ENCODE peak calls at places on chromosomes 5 and 9, in five cellular contexts. V is HepG2, B is transverse colon, X is SW480, J is cardiac muscle cell. O is an unnamed sample.

GRCh38 chr9:72734631-72735030 is 213.2 kb downstream of the TMC1 start:
- DNase-seq in B (no peak), J (peak; percentile 3), X (no peak), V (no peak), O (no peak)

GRCh38 chr9:93577940-93578682 is 1.7 kb downstream of the PHF2 start:
- DNase-seq in J (no peak), B (no peak), V (no peak), X (no peak), O (no peak)

GRCh38 chr9:93038918-93039317 is 19.6 kb upstream of the SUSD3 start:
- DNase-seq in J (no peak), X (no peak), B (no peak), V (no peak), O (no peak)

GRCh38 chr9:109014267-109015025 is 1.1 kb upstream of the CTNNAL1 start:
- DNase-seq in V (no peak), J (peak; percentile 90), B (peak; percentile 15), X (no peak), O (peak; percentile 70)

GRCh38 chr5:19058216-19058615 is 929.8 kb downstream of the CDH18 start:
- DNase-seq in X (no peak), V (no peak), J (no peak), B (no peak), O (no peak)

GRCh38 chr9:23615569-23615968 is 210.5 kb downstream of the ELAVL2 start:
- DNase-seq in B (no peak), J (no peak), V (no peak), X (no peak), O (no peak)

GRCh38 chr9:32398207-32398606 is 13.8 kb downstream of the ACO1 start:
- DNase-seq in V (no peak), J (no peak), X (no peak), B (no peak), O (no peak)

GRCh38 chr9:69034071-69034470 is 1.5 kb upstream of the FXN start:
- DNase-seq in X (no peak), J (no peak), V (no peak), B (no peak), O (no peak)

GRCh38 chr9:99093492-99093791 is 11.5 kb upstream of the TGFBR1 start:
- DNase-seq in X (no peak), V (no peak), B (no peak), J (no peak), O (no peak)

GRCh38 chr9:116632990-116633441 is 54.1 kb upstream of the TRIM32 start:
- DNase-seq in V (no peak), B (no peak), X (no peak), J (peak; percentile 34), O (no peak)

GRCh38 chr9:95516736-95517558 is at the start of gene PTCH1:
- DNase-seq in X (peak; percentile 74), B (peak; percentile 67), V (no peak), J (peak; percentile 72), O (peak; percentile 91)

GRCh38 chr5:179124329-179124852 is 64.2 kb downstream of the ZNF354C start:
- DNase-seq in X (no peak), B (no peak), V (no peak), J (no peak), O (no peak)

GRCh38 chr9:130944510-130945058 is 5.5 kb upstream of the FIBCD1 start:
- DNase-seq in J (no peak), V (no peak), X (no peak), B (no peak), O (no peak)

GRCh38 chr9:27569406-27569805 is 3.9 kb downstream of the C9orf72 start:
- DNase-seq in X (no peak), B (no peak), J (no peak), V (peak; percentile 86), O (peak; percentile 23)

GRCh38 chr9:69223605-69224004 is 49.5 kb downstream of the TJP2 start:
- DNase-seq in X (peak; percentile 53), V (peak; percentile 52), B (no peak), J (peak; percentile 77), O (peak; percentile 62)

GRCh38 chr5:18299166-18299565 is 664.9 kb downstream of the TAF11L14 start:
- DNase-seq in B (no peak), J (no peak), X (no peak), V (no peak), O (no peak)

GRCh38 chr9:125977223-125977622 is 230.1 kb downstream of the PBX3 start:
- DNase-seq in J (no peak), X (no peak), B (no peak), V (no peak), O (no peak)